ENCODE peak calls at places on chromosome 2, in four cellular contexts. X is right cardiac atrium, U is PC-3, W is sigmoid colon. Z is an unnamed sample.

GRCh38 chr2:37026050-37026449 is 58.1 kb downstream of the HEATR5B start:
- DNase-seq in X (no peak), U (peak; percentile 25), W (no peak), Z (no peak)

GRCh38 chr2:240480834-240481623 is 45.6 kb downstream of the GPC1 start:
- DNase-seq in X (no peak), U (no peak), W (peak; percentile 64), Z (no peak)

GRCh38 chr2:46812381-46813024 is 103.1 kb downstream of the MCFD2 start:
- DNase-seq in X (peak; percentile 91), U (peak; percentile 57), W (peak; percentile 84), Z (peak; percentile 78)

GRCh38 chr2:3338360-3338759 is 39.3 kb downstream of the EIPR1 start:
- DNase-seq in X (no peak), U (no peak), W (no peak), Z (no peak)

GRCh38 chr2:184351126-184351525 is 247.2 kb upstream of the ZNF804A start:
- DNase-seq in X (no peak), U (no peak), W (no peak), Z (no peak)

GRCh38 chr2:28206786-28207185 is 185.9 kb upstream of the FOSL2 start:
- DNase-seq in X (no peak), U (no peak), W (no peak), Z (no peak)

GRCh38 chr2:192228685-192229084 is 34.0 kb upstream of the TMEFF2 start:
- DNase-seq in X (no peak), U (no peak), W (no peak), Z (no peak)

GRCh38 chr2:88845772-88846661 is 154.5 kb downstream of the RPIA start:
- DNase-seq in X (no peak), U (no peak), W (no peak), Z (no peak)

GRCh38 chr2:224222976-224223375 is 178.9 kb downstream of the FAM124B start:
- DNase-seq in X (no peak), U (no peak), W (no peak), Z (no peak)

GRCh38 chr2:239677455-239678185 is 276.8 kb upstream of the HDAC4 start:
- DNase-seq in X (no peak), U (no peak), W (no peak), Z (no peak)

GRCh38 chr2:167292430-167293171 is 404.3 kb downstream of the XIRP2 start:
- DNase-seq in X (peak; percentile 93), U (peak; percentile 92), W (peak; percentile 93), Z (peak; percentile 81)

GRCh38 chr2:84293791-84294380 is 165.2 kb downstream of the SUCLG1 start:
- DNase-seq in X (no peak), U (no peak), W (no peak), Z (no peak)

DNA sequence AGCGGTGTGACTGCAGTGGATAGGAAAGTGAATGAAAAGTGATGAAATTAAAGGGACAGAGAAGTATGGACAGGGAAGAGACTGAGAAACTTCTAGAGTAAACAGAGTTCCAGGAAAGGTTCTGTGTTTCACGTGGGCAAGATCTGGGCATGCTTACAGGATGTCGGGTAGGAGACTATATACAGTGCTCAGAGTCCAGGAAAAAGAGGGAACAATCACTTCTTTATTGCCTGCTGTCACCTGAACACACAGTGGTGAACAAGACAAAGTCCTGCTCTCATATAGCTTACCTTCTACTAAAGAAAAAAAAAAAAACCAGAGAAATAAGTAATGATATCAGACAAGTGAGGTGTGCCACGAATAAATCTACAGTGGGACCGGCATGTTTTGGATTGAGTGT is 2.4 kb downstream of the LRPPRC start:
- DNase-seq in X (no peak), U (no peak), W (no peak), Z (no peak)
- H3K4me3 ChIP-seq in X (no peak overlapping the region), U (peak overlapping the region; percentile 89), W (no peak overlapping the region), Z (no peak overlapping the region)

GRCh38 chr2:159091981-159092380 is 123.5 kb downstream of the TANC1 start:
- DNase-seq in X (no peak), U (peak; percentile 37), W (no peak), Z (no peak)
- H3K4me1 ChIP-seq in X (peaks cover 35% of the 10 kb centered on the region), U (peaks cover 40% of the 10 kb centered on the region), W (peaks cover 70% of the 10 kb centered on the region), Z (peaks cover 79% of the 10 kb centered on the region)

GRCh38 chr2:188965554-188965953 is 8.6 kb upstream of the COL3A1 start:
- DNase-seq in X (no peak), U (no peak), W (no peak), Z (no peak)

GRCh38 chr2:188963738-188964137 is 10.4 kb upstream of the COL3A1 start:
- DNase-seq in X (no peak), U (no peak), W (no peak), Z (no peak)

GRCh38 chr2:188966728-188967127 is 7.4 kb upstream of the COL3A1 start:
- DNase-seq in X (no peak), U (no peak), W (no peak), Z (no peak)

GRCh38 chr2:188965147-188965546 is 9.0 kb upstream of the COL3A1 start:
- DNase-seq in X (no peak), U (no peak), W (no peak), Z (no peak)

GRCh38 chr2:188966079-188966571 is 8.0 kb upstream of the COL3A1 start:
- DNase-seq in X (no peak), U (no peak), W (no peak), Z (no peak)
- H3K27ac ChIP-seq in X (peak overlapping the region; percentile 81), U (no peak overlapping the region), W (peak overlapping the region; percentile 36), Z (peak overlapping the region; percentile 82)

GRCh38 chr2:65026640-65027464 is 29.4 kb upstream of the CEP68 start:
- DNase-seq in X (no peak), U (no peak), W (no peak), Z (no peak)
- H3K4me3 ChIP-seq in X (no peak overlapping the region), U (no peak overlapping the region), W (no peak overlapping the region), Z (no peak overlapping the region)

Z was measured in heart right ventricle.